ENCODE peak calls at places on chromosomes 6 and 20, in six cellular contexts. I, Y, S, R, F and G are unnamed samples.

GRCh38 chr6:156889469-156889868 is 112.3 kb downstream of the ARID1B start:
- DNase-seq in I (no peak), R (no peak), S (no peak), Y (no peak), F (no peak), G (no peak)

GRCh38 chr6:28496099-28496779 is 19.4 kb downstream of the GPX6 start:
- DNase-seq in S (no peak), I (no peak), Y (no peak), R (no peak), F (no peak), G (peak)

GRCh38 chr6:16762547-16763477 is 1.6 kb upstream of the ATXN1 start:
- DNase-seq in R (peak), Y (peak), F (peak), S (no peak), I (peak), G (peak)

GRCh38 chr20:14055127-14055742 is 59.9 kb downstream of the MACROD2 start:
- DNase-seq in Y (peak), I (peak), S (peak), R (peak), F (no peak), G (peak)

GRCh38 chr6:44166591-44167184 is 8.1 kb downstream of the CAPN11 start:
- DNase-seq in I (peak), Y (no peak), F (no peak), R (no peak), S (no peak), G (no peak)

GRCh38 chr6:151870375-151870774 is 62.9 kb downstream of the ESR1 start:
- DNase-seq in I (no peak), R (no peak), F (no peak), Y (no peak), S (no peak), G (no peak)

GRCh38 chr6:73614802-73615201 is 39.0 kb downstream of the SLC17A5 start:
- DNase-seq in Y (no peak), S (no peak), I (no peak), R (no peak), F (no peak), G (no peak)

GRCh38 chr6:34182751-34183531 is 37.1 kb upstream of the GRM4 start:
- DNase-seq in Y (peak), R (peak), F (peak), S (no peak), I (peak), G (no peak)

GRCh38 chr6:57242505-57242904 is 20.4 kb upstream of the RAB23 start:
- DNase-seq in Y (no peak), F (no peak), R (no peak), S (peak), I (no peak), G (no peak)

GRCh38 chr20:35828916-35829315 is 57.1 kb downstream of the PHF20 start:
- DNase-seq in S (no peak), F (no peak), Y (no peak), R (no peak), I (no peak), G (no peak)

GRCh38 chr6:38346291-38347079 is 293.2 kb downstream of the BTBD9 start:
- DNase-seq in F (no peak), I (no peak), R (no peak), S (peak), Y (no peak), G (peak)

GRCh38 chr6:4358414-4359107 is 223.2 kb upstream of the ECI2 start:
- DNase-seq in Y (no peak), I (no peak), R (peak), F (no peak), S (peak), G (peak)

GRCh38 chr20:64048402-64049044 is 916 bp downstream of the SOX18 start:
- DNase-seq in Y (no peak), S (no peak), F (no peak), R (no peak), I (no peak), G (no peak)

GRCh38 chr6:12150812-12151432 is 138.8 kb downstream of the HIVEP1 start:
- DNase-seq in R (peak), I (peak), Y (peak), F (peak), S (peak), G (peak)

GRCh38 chr20:19730716-19731115 is 27.3 kb upstream of the RIN2 start:
- DNase-seq in I (no peak), S (no peak), R (no peak), F (no peak), Y (no peak), G (no peak)

GRCh38 chr6:140175486-140175885 is 801.0 kb upstream of the CITED2 start:
- DNase-seq in R (no peak), F (no peak), S (no peak), Y (no peak), I (no peak), G (no peak)